ENCODE peak calls at places on chromosomes 1 and 21, in four cellular contexts. G is SHP77, S is CD14-positive monocyte, I is HS-27A. M is an unnamed sample.

GRCh38 chr1:201252833-201253810 is 30.2 kb upstream of the PKP1 start:
- DNase-seq in S (no peak), I (no peak), G (peak; percentile 20), M (peak; percentile 59)

GRCh38 chr1:9110669-9111356 is 18.1 kb downstream of the GPR157 start:
- DNase-seq in I (no peak), S (peak; percentile 83), G (peak; percentile 61), M (peak; percentile 97)

GRCh38 chr1:207085887-207086286 is 2.8 kb upstream of the C4BPB start:
- DNase-seq in I (no peak), S (no peak), G (no peak), M (no peak)

GRCh38 chr1:7838714-7839113 is 14.2 kb downstream of the UTS2 start:
- DNase-seq in S (no peak), G (no peak), I (no peak), M (no peak)

GRCh38 chr1:169866577-169866976 is 27.1 kb downstream of the SCYL3 start:
- DNase-seq in S (no peak), G (no peak), I (no peak), M (no peak)

GRCh38 chr21:34999397-34999941 is 49.6 kb downstream of the RUNX1 start:
- DNase-seq in G (no peak), S (no peak), I (no peak), M (no peak)

GRCh38 chr21:38927776-38928175 is 122.0 kb downstream of the ETS2 start:
- DNase-seq in I (no peak), G (no peak), S (no peak), M (no peak)

GRCh38 chr1:7299994-7300393 is 471.1 kb upstream of the VAMP3 start:
- DNase-seq in S (no peak), I (peak; percentile 90), G (no peak), M (no peak)

GRCh38 chr21:46065993-46066842 is 31.7 kb upstream of the COL6A2 start:
- DNase-seq in G (no peak), S (no peak), I (no peak), M (no peak)

GRCh38 chr1:154608522-154609294 is 722 bp upstream of the ADAR start:
- DNase-seq in G (peak; percentile 34), I (no peak), S (no peak), M (peak; percentile 58)

GRCh38 chr21:46455575-46456385 is 2.9 kb upstream of the DIP2A start:
- DNase-seq in I (no peak), G (no peak), S (no peak), M (no peak)

GRCh38 chr1:50930193-50930592 is 29.9 kb downstream of the FAF1 start:
- DNase-seq in G (no peak), I (no peak), S (no peak), M (no peak)

GRCh38 chr1:198018529-198018928 is 101.4 kb downstream of the LHX9 start:
- DNase-seq in G (no peak), I (peak; percentile 97), S (no peak), M (no peak)

GRCh38 chr1:12121212-12122000 is 45.4 kb upstream of the TNFRSF1B start:
- DNase-seq in S (no peak), I (no peak), G (no peak), M (no peak)

GRCh38 chr21:31879251-31879650 is 6.4 kb downstream of the HUNK start:
- DNase-seq in I (no peak), G (no peak), S (no peak), M (no peak)

GRCh38 chr1:150572918-150573647 is 6.3 kb downstream of the MCL1 start:
- DNase-seq in I (no peak), S (no peak), G (no peak), M (no peak)

GRCh38 chr21:45279446-45280177 is 8.1 kb downstream of the POFUT2 start:
- DNase-seq in S (no peak), G (no peak), I (no peak), M (no peak)

GRCh38 chr21:25733859-25734653 is 648 bp downstream of the ATP5PF start:
- DNase-seq in I (no peak), G (no peak), S (no peak), M (peak; percentile 4)

GRCh38 chr1:226268421-226269124 is 40.4 kb downstream of the LIN9 start:
- DNase-seq in G (no peak), I (no peak), S (no peak), M (no peak)

GRCh38 chr1:116501870-116502244 is 69.0 kb downstream of the CD58 start:
- DNase-seq in S (no peak), G (no peak), I (no peak), M (no peak)

GRCh38 chr1:28822779-28823178 is 10.8 kb downstream of the OPRD1 start:
- DNase-seq in G (no peak), I (no peak), S (no peak), M (no peak)

GRCh38 chr1:207321045-207321789 is at the start of gene CD55:
- DNase-seq in I (peak; percentile 93), S (peak; percentile 100), G (peak; percentile 52), M (peak; percentile 94)

GRCh38 chr1:33047839-33048305 is 11.2 kb upstream of the AK2 start:
- DNase-seq in S (no peak), G (no peak), I (peak; percentile 26), M (no peak)

GRCh38 chr1:30659702-30660101 is 63.7 kb downstream of the MATN1 start:
- DNase-seq in S (no peak), I (no peak), G (no peak), M (no peak)

GRCh38 chr1:101520302-101520701 is 283.5 kb downstream of the S1PR1 start:
- DNase-seq in I (peak; percentile 14), G (peak; percentile 47), S (no peak), M (peak; percentile 50)

GRCh38 chr1:246680180-246680579 is 44.0 kb upstream of the SCCPDH start:
- DNase-seq in S (no peak), I (no peak), G (no peak), M (no peak)

GRCh38 chr1:230136453-230137327 is 69.7 kb downstream of the GALNT2 start:
- DNase-seq in S (no peak), I (no peak), G (no peak), M (no peak)

M was measured in NCI-H510A treated with DMSO at 0.1 percent for 48 hours.